ENCODE peak calls at places on chromosomes 1 and 21, in nine cellular contexts. Z is left ventricle myocardium inferior; F is CD4-positive, alpha-beta T cell; H is right lobe of liver; P is stimulated activated CD4-positive, alpha-beta T cell treated with anti-CD3 and anti-CD28 coated beads, Interleukin-12 subunit alpha, Interleukin-12 subunit beta, amount 100 ng/mL, for 4 hours; K is activated CD4-positive, alpha-beta T cell treated with anti-CD3 and anti-CD28 coated beads, Interleukin-2, amount 10 ng/mL, durations not matched to agents 7 days and 5 days; Q is activated T-cell treated with anti-CD3 and anti-CD28 coated beads, Interleukin-2, amount 50 U/mL, for 48 hours; C is fibroblast of the aortic adventitia; D is pons. B is an unnamed sample.

GRCh38 chr1:8075511-8076051 is 49.5 kb upstream of the ERRFI1 start:
- DNase-seq in F (no peak), K (no peak), P (no peak), Q (no peak), H (no peak), C (peak; percentile 16), D (no peak), Z (no peak), B (no peak)

GRCh38 chr1:58573138-58573537 is 3.9 kb downstream of the TACSTD2 start:
- DNase-seq in Z (no peak), P (no peak), D (no peak), Q (no peak), H (no peak), K (no peak), C (no peak), F (no peak), B (no peak)

GRCh38 chr1:77047978-77048614 is 171.1 kb downstream of the PIGK start:
- DNase-seq in H (no peak), F (no peak), D (no peak), Z (no peak), C (no peak), P (no peak), Q (no peak), K (peak; percentile 16), B (no peak)

GRCh38 chr21:46149205-46149901 is 6.0 kb downstream of the FTCD start:
- DNase-seq in F (no peak), C (no peak), Z (no peak), P (no peak), D (no peak), K (no peak), H (peak; percentile 55), Q (no peak), B (peak; percentile 26)

GRCh38 chr1:23167353-23168078 is 1.1 kb downstream of the LUZP1 start:
- DNase-seq in F (peak; percentile 41), D (no peak), K (peak; percentile 45), C (peak; percentile 51), Z (peak; percentile 50), H (peak; percentile 62), Q (peak; percentile 58), P (no peak), B (peak; percentile 63)

GRCh38 chr1:2856821-2857290 is 55.4 kb upstream of the TTC34 start:
- DNase-seq in K (no peak), D (no peak), Q (no peak), H (peak; percentile 50), Z (no peak), F (no peak), C (no peak), P (no peak), B (peak; percentile 25)

GRCh38 chr1:217369271-217369981 is 261.5 kb downstream of the GPATCH2 start:
- DNase-seq in C (no peak), Q (no peak), F (no peak), H (no peak), K (no peak), P (no peak), Z (no peak), D (no peak), B (no peak)

GRCh38 chr1:4175566-4176405 is 275.7 kb upstream of the C1orf174 start:
- DNase-seq in Z (no peak), Q (no peak), F (no peak), C (no peak), D (no peak), K (no peak), P (no peak), H (no peak), B (no peak)

GRCh38 chr1:15218287-15219279 is 28.4 kb upstream of the FHAD1 start:
- DNase-seq in C (peak; percentile 7), Q (no peak), D (no peak), P (no peak), Z (no peak), K (no peak), F (no peak), H (no peak), B (no peak)

GRCh38 chr21:41249476-41249875 is 67.1 kb upstream of the FAM3B start:
- DNase-seq in D (no peak), K (no peak), Z (no peak), H (no peak), C (no peak), Q (no peak), P (no peak), F (no peak), B (no peak)

GRCh38 chr1:2345297-2346075 is 45.9 kb downstream of the MORN1 start:
- DNase-seq in F (no peak), H (peak; percentile 52), P (no peak), Z (no peak), Q (no peak), C (no peak), D (no peak), K (no peak), B (peak; percentile 34)

GRCh38 chr1:42177551-42177981 is 13.0 kb upstream of the GUCA2A start:
- DNase-seq in Q (no peak), C (peak; percentile 91), Z (no peak), D (peak; percentile 87), H (no peak), F (no peak), P (no peak), K (no peak), B (no peak)